ENCODE peak calls at places on chromosomes 12 and 14, in eight cellular contexts. T is fibroblast of mammary gland, O is AG04450, P is ELR, Z is GM12892, B is nephron progenitor cell, H is lung, G is PC-3. S is an unnamed sample.

GRCh38 chr14:33992274-33993050 is 41.6 kb upstream of the EGLN3 start:
- DNase-seq in T (no peak), O (no peak), P (no peak), Z (no peak), B (no peak), H (no peak), G (no peak), S (no peak)

GRCh38 chr14:102726191-102726949 is 50.9 kb upstream of the TRAF3 start:
- DNase-seq in T (no peak), O (no peak), P (no peak), Z (no peak), B (no peak), H (no peak), G (no peak), S (no peak)

GRCh38 chr12:69274861-69275260 is 35.5 kb downstream of the CPSF6 start:
- DNase-seq in T (peak; percentile 75), O (no peak), P (peak; percentile 34), Z (no peak), B (no peak), H (no peak), G (peak; percentile 26), S (no peak)

GRCh38 chr12:122009741-122010140 is 11.9 kb upstream of the BCL7A start:
- DNase-seq in T (no peak), O (no peak), P (no peak), Z (no peak), B (no peak), H (no peak), G (no peak), S (no peak)

GRCh38 chr12:102503871-102504270 is 23.5 kb upstream of the IGF1 start:
- DNase-seq in T (no peak), O (no peak), P (no peak), Z (no peak), B (no peak), H (no peak), G (no peak), S (no peak)

GRCh38 chr14:84085493-84085892 is 1444.5 kb upstream of the FLRT2 start:
- DNase-seq in T (no peak), O (no peak), P (no peak), Z (no peak), B (no peak), H (no peak), G (no peak), S (no peak)

GRCh38 chr12:132268674-132269073 is 60.7 kb downstream of the GALNT9 start:
- DNase-seq in T (no peak), O (no peak), P (no peak), Z (no peak), B (no peak), H (no peak), G (no peak), S (no peak)

GRCh38 chr12:47394070-47394469 is 311.8 kb downstream of the RPAP3 start:
- DNase-seq in T (no peak), O (no peak), P (peak; percentile 24), Z (no peak), B (no peak), H (no peak), G (no peak), S (no peak)

GRCh38 chr14:104190396-104191000 is 52.1 kb downstream of the KIF26A start:
- DNase-seq in T (no peak), O (no peak), P (no peak), Z (no peak), B (no peak), H (no peak), G (no peak), S (no peak)

GRCh38 chr12:53706080-53706479 is 21.2 kb downstream of the CALCOCO1 start:
- DNase-seq in T (no peak), O (no peak), P (no peak), Z (no peak), B (no peak), H (no peak), G (no peak), S (no peak)

GRCh38 chr14:58772814-58773620 is 135.3 kb downstream of the DACT1 start:
- DNase-seq in T (no peak), O (no peak), P (no peak), Z (no peak), B (peak; percentile 77), H (no peak), G (no peak), S (no peak)

GRCh38 chr12:41466762-41467270 is 278.7 kb downstream of the PDZRN4 start:
- DNase-seq in T (no peak), O (no peak), P (no peak), Z (no peak), B (peak; percentile 5), H (no peak), G (no peak), S (no peak)

S was measured in effector CD8-positive, alpha-beta T cell.